ENCODE peak calls at places on chromosomes 5 and 9, in nine cellular contexts. R, S, L, A, Y, G, M, N and I are unnamed samples.
A peak's percentile ranks its signal among the peaks of the same experiment; 100 is the strongest.

GRCh38 chr5:137113161-137113560 is 386.0 kb downstream of the SPOCK1 start:
- DNase-seq in L (no peak), N (no peak), G (no peak), A (no peak), R (no peak), Y (no peak), M (no peak), S (no peak), I (no peak)

GRCh38 chr9:28301281-28301680 is 728.0 kb upstream of the C9orf72 start:
- DNase-seq in Y (no peak), G (peak; percentile 44), N (no peak), S (no peak), L (no peak), M (no peak), R (no peak), A (no peak), I (no peak)

GRCh38 chr5:54520940-54521339 is 3.4 kb downstream of the SNX18 start:
- DNase-seq in R (no peak), Y (no peak), M (peak; percentile 7), N (no peak), G (no peak), S (no peak), A (no peak), L (no peak), I (no peak)

GRCh38 chr9:137703842-137704508 is 85.2 kb downstream of the EHMT1 start:
- DNase-seq in L (no peak), A (no peak), Y (no peak), N (no peak), M (no peak), G (no peak), R (no peak), S (no peak), I (no peak)

GRCh38 chr5:132497488-132497997 is 7.0 kb upstream of the IRF1 start:
- DNase-seq in Y (peak; percentile 10), L (no peak), N (no peak), A (peak; percentile 74), S (peak; percentile 79), G (peak; percentile 95), R (no peak), M (peak; percentile 96), I (no peak)

GRCh38 chr5:150397749-150398431 is 14.8 kb downstream of the CD74 start:
- DNase-seq in Y (no peak), S (peak; percentile 28), L (no peak), A (no peak), G (no peak), R (no peak), M (no peak), N (no peak), I (no peak)

GRCh38 chr5:155689403-155689802 is 637.6 kb upstream of the SGCD start:
- DNase-seq in Y (no peak), A (no peak), M (no peak), G (no peak), L (no peak), R (no peak), S (no peak), N (no peak), I (no peak)

GRCh38 chr5:318341-318897 is 3.1 kb upstream of the AHRR start:
- DNase-seq in N (no peak), A (peak; percentile 90), G (no peak), R (no peak), S (no peak), M (no peak), Y (no peak), L (no peak), I (no peak)

GRCh38 chr5:123807177-123807900 is 295.4 kb downstream of the CSNK1G3 start:
- DNase-seq in Y (no peak), M (no peak), L (no peak), N (peak; percentile 42), G (peak; percentile 17), R (no peak), S (no peak), A (no peak), I (no peak)

GRCh38 chr5:82334856-82335255 is 56.7 kb upstream of the RPS23 start:
- DNase-seq in N (no peak), G (no peak), L (no peak), A (no peak), R (no peak), M (no peak), S (no peak), Y (no peak), I (no peak)

GRCh38 chr9:126696764-126697145 is 83.0 kb downstream of the LMX1B start:
- DNase-seq in M (no peak), N (no peak), Y (no peak), S (no peak), G (no peak), R (no peak), A (no peak), L (no peak), I (no peak)

GRCh38 chr5:179345429-179346321 is at the start of gene ADAMTS2:
- DNase-seq in A (no peak), M (no peak), L (no peak), N (peak; percentile 73), R (no peak), G (no peak), Y (peak; percentile 61), S (peak; percentile 82), I (no peak)

GRCh38 chr9:114616684-114617520 is 5.8 kb downstream of the TMEM268 start:
- DNase-seq in A (peak; percentile 82), L (no peak), R (no peak), S (peak; percentile 80), M (no peak), G (no peak), N (peak; percentile 97), Y (peak; percentile 31), I (peak; percentile 86)

GRCh38 chr5:157269763-157270272 is 3.9 kb downstream of the CYFIP2 start:
- DNase-seq in L (no peak), A (no peak), G (no peak), R (no peak), S (no peak), Y (no peak), M (no peak), N (no peak), I (no peak)

GRCh38 chr5:69136296-69136695 is 30.7 kb upstream of the CCNB1 start:
- DNase-seq in A (no peak), R (no peak), M (no peak), L (no peak), S (no peak), G (no peak), Y (no peak), N (no peak), I (no peak)

GRCh38 chr5:53343187-53343586 is 137.2 kb upstream of the FST start:
- DNase-seq in G (peak; percentile 89), S (no peak), M (peak; percentile 51), A (no peak), N (no peak), R (no peak), L (no peak), Y (no peak), I (no peak)

GRCh38 chr5:10454591-10455272 is 13.1 kb downstream of the ROPN1L start:
- DNase-seq in M (peak; percentile 47), S (no peak), G (peak; percentile 60), A (no peak), R (no peak), N (no peak), L (no peak), Y (no peak), I (no peak)

GRCh38 chr5:42434047-42434724 is 10.9 kb downstream of the GHR start:
- DNase-seq in L (no peak), R (no peak), A (no peak), M (no peak), N (no peak), G (no peak), Y (no peak), S (no peak), I (no peak)

GRCh38 chr5:15807861-15808260 is 307.9 kb downstream of the FBXL7 start:
- DNase-seq in M (peak; percentile 82), N (no peak), R (no peak), G (no peak), L (no peak), S (peak; percentile 69), Y (peak; percentile 43), A (no peak), I (no peak)

GRCh38 chr5:74390822-74391221 is 249.7 kb downstream of the ENC1 start:
- DNase-seq in N (no peak), L (no peak), M (no peak), S (no peak), G (no peak), R (no peak), Y (no peak), A (no peak), I (no peak)

GRCh38 chr9:125432715-125433385 is 171.2 kb downstream of the GAPVD1 start:
- DNase-seq in S (no peak), M (no peak), L (no peak), Y (no peak), N (no peak), A (no peak), R (no peak), G (no peak), I (no peak)

GRCh38 chr5:17233488-17233887 is 16.1 kb downstream of the BASP1 start:
- DNase-seq in Y (no peak), M (no peak), S (no peak), N (no peak), G (no peak), A (no peak), L (no peak), R (no peak), I (no peak)

GRCh38 chr9:136545966-136546696 is at the start of gene NOTCH1:
- DNase-seq in R (peak; percentile 84), A (peak; percentile 91), L (peak; percentile 77), S (peak; percentile 96), Y (peak; percentile 81), G (peak; percentile 96), N (peak; percentile 99), M (peak; percentile 92), I (peak; percentile 95)

GRCh38 chr9:89869774-89870173 is 265.0 kb downstream of the GADD45G start:
- DNase-seq in A (peak; percentile 5), L (no peak), M (no peak), R (no peak), Y (no peak), S (no peak), N (no peak), G (no peak), I (no peak)

GRCh38 chr5:55450050-55450765 is 84.6 kb downstream of the PLPP1 start:
- DNase-seq in R (no peak), M (no peak), S (no peak), N (no peak), A (no peak), L (no peak), Y (no peak), G (no peak), I (no peak)

GRCh38 chr5:166499452-166500240 is 1791.8 kb upstream of the WWC1 start:
- DNase-seq in A (no peak), N (no peak), Y (no peak), M (no peak), G (peak; percentile 12), R (no peak), S (no peak), L (no peak), I (no peak)

GRCh38 chr5:73701566-73701965 is 75.6 kb downstream of the ARHGEF28 start:
- DNase-seq in Y (no peak), R (no peak), A (peak; percentile 77), G (peak; percentile 92), S (no peak), M (no peak), N (no peak), L (no peak), I (no peak)

GRCh38 chr5:44833249-44833648 is 24.5 kb downstream of the MRPS30 start:
- DNase-seq in A (no peak), M (no peak), G (no peak), N (no peak), R (no peak), S (no peak), L (no peak), Y (no peak), I (no peak)

GRCh38 chr5:171783051-171783450 is 2.6 kb upstream of the SMIM23 start:
- DNase-seq in L (no peak), R (no peak), G (peak; percentile 41), M (no peak), A (peak; percentile 22), S (no peak), N (no peak), Y (no peak), I (no peak)

GRCh38 chr9:130424781-130425310 is 19.9 kb upstream of the ASS1 start:
- DNase-seq in Y (no peak), A (no peak), S (no peak), M (no peak), L (no peak), G (no peak), N (no peak), R (no peak), I (no peak)

GRCh38 chr5:138942066-138942465 is 66.9 kb upstream of the LRRTM2 start:
- DNase-seq in M (no peak), R (no peak), N (no peak), G (no peak), Y (no peak), L (no peak), S (no peak), A (no peak), I (no peak)